ENCODE peak calls at places on chromosome 2, in six cellular contexts. F is germinal center, K is erythroblast, O is cardiac muscle cell, W is NB4, J is right cardiac atrium. P is an unnamed sample.

GRCh38 chr2:16461672-16462071 is 204.0 kb downstream of the CYRIA start:
- DNase-seq in F (no peak), K (no peak), O (no peak), W (no peak), J (no peak), P (no peak)

GRCh38 chr2:160583823-160584537 is 90.4 kb upstream of the RBMS1 start:
- DNase-seq in F (no peak), K (no peak), O (no peak), W (no peak), J (peak; percentile 38), P (no peak)

GRCh38 chr2:205139822-205140612 is 542.3 kb upstream of the NRP2 start:
- DNase-seq in F (no peak), K (peak; percentile 76), O (no peak), W (peak; percentile 16), J (peak; percentile 44), P (no peak)

GRCh38 chr2:217622205-217622621 is 380.6 kb downstream of the TNS1 start:
- DNase-seq in F (no peak), K (no peak), O (peak; percentile 26), W (no peak), J (no peak), P (peak; percentile 18)

GRCh38 chr2:74815955-74816354 is 18.0 kb upstream of the HK2 start:
- DNase-seq in F (no peak), K (no peak), O (no peak), W (peak; percentile 51), J (no peak), P (no peak)

GRCh38 chr2:39663187-39663930 is 2.4 kb upstream of the TMEM178A start:
- DNase-seq in F (no peak), K (no peak), O (no peak), W (no peak), J (no peak), P (no peak)

GRCh38 chr2:231425291-231425810 is 29.8 kb downstream of the B3GNT7 start:
- DNase-seq in F (no peak), K (no peak), O (no peak), W (peak; percentile 48), J (no peak), P (no peak)

GRCh38 chr2:30769891-30770462 is 37.3 kb downstream of the CAPN13 start:
- DNase-seq in F (no peak), K (no peak), O (no peak), W (no peak), J (no peak), P (no peak)

GRCh38 chr2:59184281-59185020 is 943.3 kb upstream of the FANCL start:
- DNase-seq in F (no peak), K (no peak), O (peak; percentile 3), W (peak; percentile 18), J (no peak), P (no peak)

GRCh38 chr2:79860233-79861058 is 347.6 kb downstream of the CTNNA2 start:
- DNase-seq in F (no peak), K (peak; percentile 1), O (no peak), W (peak; percentile 52), J (no peak), P (peak; percentile 26)

GRCh38 chr2:219335373-219335786 is 2.8 kb upstream of the RESP18 start:
- DNase-seq in F (no peak), K (no peak), O (no peak), W (no peak), J (no peak), P (no peak)

GRCh38 chr2:95695613-95696012 is 103.8 kb downstream of the TRIM43 start:
- DNase-seq in F (no peak), K (no peak), O (peak; percentile 16), W (no peak), J (peak; percentile 94), P (no peak)

GRCh38 chr2:121237980-121238665 is 46.9 kb downstream of the TFCP2L1 start:
- DNase-seq in F (no peak), K (no peak), O (no peak), W (no peak), J (no peak), P (no peak)

GRCh38 chr2:54768772-54769428 is 45.4 kb downstream of the EML6 start:
- DNase-seq in F (no peak), K (no peak), O (no peak), W (no peak), J (no peak), P (no peak)

GRCh38 chr2:143433158-143433557 is 303.9 kb downstream of the ARHGAP15 start:
- DNase-seq in F (no peak), K (no peak), O (peak; percentile 37), W (no peak), J (no peak), P (no peak)

GRCh38 chr2:238216651-238217184 is 13.2 kb upstream of the ILKAP start:
- DNase-seq in F (no peak), K (no peak), O (no peak), W (no peak), J (no peak), P (no peak)

GRCh38 chr2:144659731-144660275 is 139.9 kb upstream of the ZEB2 start:
- DNase-seq in F (no peak), K (peak; percentile 80), O (peak; percentile 68), W (peak; percentile 73), J (no peak), P (no peak)

GRCh38 chr2:176619504-176619903 is 350.3 kb downstream of the MTX2 start:
- DNase-seq in F (no peak), K (no peak), O (no peak), W (no peak), J (no peak), P (no peak)

GRCh38 chr2:185014076-185014475 is 415.7 kb downstream of the ZNF804A start:
- DNase-seq in F (no peak), K (no peak), O (no peak), W (no peak), J (no peak), P (no peak)

GRCh38 chr2:136920652-136921333 is 155.4 kb downstream of the THSD7B start:
- DNase-seq in F (no peak), K (no peak), O (no peak), W (no peak), J (peak; percentile 47), P (no peak)

GRCh38 chr2:156896294-156896693 is 361.2 kb upstream of the GALNT5 start:
- DNase-seq in F (no peak), K (no peak), O (no peak), W (peak; percentile 13), J (no peak), P (no peak)

GRCh38 chr2:180882959-180883358 is 97.4 kb upstream of the UBE2E3 start:
- DNase-seq in F (no peak), K (peak; percentile 6), O (no peak), W (no peak), J (no peak), P (no peak)

GRCh38 chr2:10709290-10709939 is 12.0 kb upstream of the ATP6V1C2 start:
- DNase-seq in F (no peak), K (no peak), O (peak; percentile 40), W (no peak), J (no peak), P (no peak)

GRCh38 chr2:133063792-133064191 is 393.8 kb upstream of the LYPD1 start:
- DNase-seq in F (no peak), K (no peak), O (peak; percentile 43), W (peak; percentile 46), J (no peak), P (no peak)

GRCh38 chr2:74887445-74887951 is 53.6 kb downstream of the HK2 start:
- DNase-seq in F (no peak), K (no peak), O (peak; percentile 74), W (no peak), J (no peak), P (no peak)

GRCh38 chr2:164717000-164717597 is 95.8 kb upstream of the GRB14 start:
- DNase-seq in F (no peak), K (peak; percentile 68), O (peak; percentile 51), W (peak; percentile 33), J (no peak), P (no peak)

GRCh38 chr2:101823347-101823791 is 125.9 kb downstream of the MAP4K4 start:
- DNase-seq in F (peak; percentile 31), K (peak; percentile 75), O (peak; percentile 78), W (peak; percentile 66), J (peak; percentile 57), P (no peak)

GRCh38 chr2:23145460-23145859 is 239.5 kb upstream of the KLHL29 start:
- DNase-seq in F (no peak), K (no peak), O (no peak), W (no peak), J (no peak), P (no peak)

GRCh38 chr2:64485961-64486360 is 32.0 kb downstream of the LGALSL start:
- DNase-seq in F (no peak), K (no peak), O (peak; percentile 27), W (no peak), J (peak; percentile 67), P (no peak)

GRCh38 chr2:42085706-42086487 is 38.1 kb downstream of the PKDCC start:
- DNase-seq in F (no peak), K (no peak), O (peak; percentile 51), W (no peak), J (no peak), P (no peak)

GRCh38 chr2:237184192-237184922 is 98.7 kb downstream of the COPS8 start:
- DNase-seq in F (no peak), K (no peak), O (peak; percentile 67), W (no peak), J (no peak), P (no peak)

GRCh38 chr2:77521931-77522470 is at the start of gene LRRTM4:
- DNase-seq in F (no peak), K (peak; percentile 25), O (no peak), W (peak; percentile 22), J (no peak), P (no peak)

GRCh38 chr2:218401834-218402370 is 2.2 kb downstream of the CTDSP1 start:
- DNase-seq in F (no peak), K (no peak), O (no peak), W (peak; percentile 71), J (peak; percentile 61), P (no peak)

GRCh38 chr2:172924070-172924469 is 151.6 kb upstream of the MAP3K20 start:
- DNase-seq in F (no peak), K (no peak), O (no peak), W (no peak), J (no peak), P (no peak)

GRCh38 chr2:190911813-190912212 is 31.2 kb downstream of the GLS start:
- DNase-seq in F (no peak), K (peak; percentile 53), O (no peak), W (no peak), J (no peak), P (no peak)

P was measured in frontal cortex.